ENCODE peak calls at places on chromosomes 7 and 10, in five cellular contexts. Z is Peyer's patch, W is gastrocnemius medialis, M is lower lobe of right lung, T is WERI-Rb-1. R is an unnamed sample.

GRCh38 chr10:127996586-127996985 is 89.7 kb downstream of the PTPRE start:
- DNase-seq in W (peak; percentile 7), T (no peak), Z (no peak), M (peak; percentile 63), R (no peak)

GRCh38 chr10:45602082-45602730 is 70.4 kb downstream of the ZFAND4 start:
- DNase-seq in W (no peak), M (no peak), T (no peak), Z (no peak), R (no peak)

GRCh38 chr10:112307631-112308502 is 24.7 kb downstream of the TECTB start:
- DNase-seq in W (no peak), M (peak; percentile 50), Z (no peak), T (peak; percentile 54), R (peak; percentile 65)

GRCh38 chr7:68485253-68485914 is 1112.9 kb upstream of the AUTS2 start:
- DNase-seq in T (no peak), Z (no peak), W (no peak), M (no peak), R (no peak)

GRCh38 chr7:38448842-38449241 is 175.4 kb upstream of the TARP start:
- DNase-seq in Z (no peak), T (no peak), W (no peak), M (no peak), R (no peak)

GRCh38 chr10:63919576-63920279 is 398.5 kb downstream of the REEP3 start:
- DNase-seq in W (no peak), T (peak; percentile 31), M (no peak), Z (no peak), R (no peak)

GRCh38 chr10:128457136-128457535 is 330.9 kb upstream of the MKI67 start:
- DNase-seq in M (no peak), W (no peak), T (no peak), Z (no peak), R (no peak)

GRCh38 chr10:53786236-53786635 is 1013.7 kb upstream of the MBL2 start:
- DNase-seq in M (no peak), T (peak; percentile 12), Z (no peak), W (no peak), R (no peak)

GRCh38 chr10:132883391-132883881 is 58.9 kb downstream of the CFAP46 start:
- DNase-seq in Z (no peak), T (no peak), M (no peak), W (no peak), R (no peak)

GRCh38 chr10:5565671-5566581 is 41.2 kb downstream of the CALML3 start:
- DNase-seq in M (peak; percentile 32), W (no peak), Z (no peak), T (peak; percentile 62), R (no peak)

GRCh38 chr7:30733691-30734090 is 18.2 kb upstream of the INMT start:
- DNase-seq in Z (no peak), W (no peak), T (no peak), M (no peak), R (no peak)

GRCh38 chr7:12244129-12244528 is 33.0 kb downstream of the TMEM106B start:
- DNase-seq in W (no peak), Z (no peak), T (peak; percentile 50), M (peak; percentile 42), R (peak; percentile 45)

GRCh38 chr7:2209146-2209960 is 23.4 kb downstream of the MAD1L1 start:
- DNase-seq in W (peak; percentile 38), M (peak; percentile 72), T (peak; percentile 79), Z (peak; percentile 60), R (peak; percentile 23)

GRCh38 chr10:5625992-5626777 is 40.2 kb downstream of the ASB13 start:
- DNase-seq in Z (no peak), M (no peak), T (no peak), W (no peak), R (no peak)

GRCh38 chr10:27620425-27621397 is 116.6 kb downstream of the RAB18 start:
- DNase-seq in Z (no peak), M (no peak), T (no peak), W (peak; percentile 10), R (no peak)

GRCh38 chr10:74922921-74923320 is 96.5 kb downstream of the KAT6B start:
- DNase-seq in Z (no peak), W (no peak), M (no peak), T (no peak), R (peak; percentile 59)

GRCh38 chr10:70863470-70864160 is 24.8 kb downstream of the PCBD1 start:
- DNase-seq in M (no peak), T (no peak), Z (no peak), W (no peak), R (no peak)

GRCh38 chr7:94333810-94334209 is 60.9 kb upstream of the COL1A2 start:
- DNase-seq in W (no peak), Z (no peak), M (no peak), T (no peak), R (no peak)

GRCh38 chr10:57815926-57816325 is 451.8 kb downstream of the IPMK start:
- DNase-seq in W (no peak), M (no peak), T (no peak), Z (no peak), R (no peak)

GRCh38 chr7:22270371-22270770 is 86.6 kb downstream of the RAPGEF5 start:
- DNase-seq in W (no peak), Z (no peak), M (no peak), T (no peak), R (no peak)

GRCh38 chr10:5440206-5440605 is 27.8 kb downstream of the NET1 start:
- DNase-seq in T (no peak), Z (no peak), W (no peak), M (no peak), R (no peak)

GRCh38 chr10:114403545-114404161 is 649 bp downstream of the AFAP1L2 start:
- DNase-seq in T (peak; percentile 25), Z (no peak), W (no peak), M (no peak), R (no peak)

GRCh38 chr10:120517196-120517595 is 60.2 kb downstream of the PLPP4 start:
- DNase-seq in M (no peak), W (no peak), Z (no peak), T (no peak), R (no peak)

GRCh38 chr7:155961241-155962190 is 149.3 kb upstream of the SHH start:
- DNase-seq in T (no peak), M (peak; percentile 68), Z (no peak), W (no peak), R (peak; percentile 91)

GRCh38 chr10:2137549-2138174 is 400.3 kb upstream of the ADARB2 start:
- DNase-seq in T (peak; percentile 19), M (no peak), W (no peak), Z (no peak), R (peak; percentile 38)

GRCh38 chr10:74991435-74991834 is 120.0 kb upstream of the SAMD8 start:
- DNase-seq in M (no peak), T (no peak), Z (no peak), W (no peak), R (peak; percentile 59)

GRCh38 chr10:1544209-1544673 is 193.1 kb downstream of the ADARB2 start:
- DNase-seq in W (no peak), T (no peak), M (no peak), Z (no peak), R (no peak)

GRCh38 chr10:72875250-72876055 is 18.1 kb upstream of the OIT3 start:
- DNase-seq in Z (no peak), T (no peak), M (no peak), W (no peak), R (peak; percentile 48)

GRCh38 chr10:51047857-51048256 is 26.4 kb upstream of the PRKG1 start:
- DNase-seq in W (no peak), T (no peak), Z (no peak), M (no peak), R (no peak)

GRCh38 chr7:112802406-112802805 is 12.2 kb upstream of the TMEM168 start:
- DNase-seq in M (no peak), W (no peak), Z (no peak), T (no peak), R (no peak)

GRCh38 chr10:132443605-132443997 is 46.6 kb downstream of the PWWP2B start:
- DNase-seq in T (peak; percentile 72), M (peak; percentile 79), Z (peak; percentile 72), W (no peak), R (no peak)

GRCh38 chr7:134798155-134798554 is 18.7 kb downstream of the CALD1 start:
- DNase-seq in Z (no peak), M (no peak), W (no peak), T (no peak), R (no peak)

GRCh38 chr10:123442901-123443300 is 223.3 kb upstream of the GPR26 start:
- DNase-seq in W (no peak), T (no peak), Z (no peak), M (no peak), R (no peak)
- H3K9me3 ChIP-seq in W (no peaks in the 10 kb centered on the region), T (no peaks in the 10 kb centered on the region), Z (no peaks in the 10 kb centered on the region), M (no peaks in the 10 kb centered on the region), R (no peaks in the 10 kb centered on the region)

GRCh38 chr10:36003031-36003600 is 361.0 kb upstream of the FZD8 start:
- DNase-seq in T (no peak), W (no peak), M (no peak), Z (no peak), R (no peak)
- H3K36me3 ChIP-seq in T (no peaks in the 10 kb centered on the region), W (no peaks in the 10 kb centered on the region), M (no peaks in the 10 kb centered on the region), Z (no peaks in the 10 kb centered on the region), R (no peaks in the 10 kb centered on the region)

DNA sequence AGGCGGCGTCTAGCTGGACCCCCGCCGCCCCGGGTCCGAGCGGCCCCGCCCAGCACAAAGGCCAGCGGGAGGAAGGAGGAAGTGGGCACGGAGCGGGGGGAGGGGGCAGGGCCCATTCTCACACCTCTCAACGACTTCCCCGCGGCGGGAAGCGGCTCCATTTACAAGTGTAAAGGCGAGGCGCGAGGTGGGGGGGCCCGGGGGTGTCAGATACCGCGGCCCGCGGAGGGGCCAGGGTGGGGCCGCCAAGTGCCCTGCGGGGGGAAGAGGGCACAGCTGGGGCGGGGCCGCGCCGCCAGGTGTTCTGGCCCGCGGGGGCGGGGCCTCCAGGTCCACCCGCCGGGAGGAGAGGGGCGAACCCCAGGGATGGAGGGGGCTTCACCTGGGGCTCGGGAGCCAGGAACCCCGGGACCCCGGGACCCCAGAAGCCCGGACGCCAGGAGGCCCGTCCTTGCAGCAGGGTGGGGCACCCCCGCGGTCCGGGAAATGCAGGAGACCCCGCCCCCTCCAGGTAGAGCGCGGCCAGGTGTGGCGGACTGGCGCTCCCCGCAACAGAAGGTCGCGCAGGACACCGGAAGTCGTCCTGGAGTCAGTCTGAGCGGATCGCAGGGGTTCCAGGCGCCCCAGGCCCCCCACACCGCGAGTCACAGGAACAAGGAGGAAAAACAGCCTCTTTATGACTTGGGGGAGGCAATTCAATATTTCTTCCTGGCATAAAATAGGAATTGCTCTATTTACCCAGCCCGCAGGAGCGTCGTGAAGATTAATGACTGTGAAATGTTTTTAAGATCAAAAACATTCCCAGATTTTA is 8.3 kb downstream of the CTBP2 start:
- DNase-seq in M (peak; percentile 81), T (no peak), W (no peak), Z (no peak), R (peak; percentile 79)
- H3K27ac ChIP-seq in M (peak overlapping the region; percentile 61), T (no peak overlapping the region), W (peak overlapping the region; percentile 97), Z (peak overlapping the region; percentile 84), R (peak overlapping the region; percentile 98)

GRCh38 chr7:113953553-113953952 is 34.7 kb upstream of the PPP1R3A start:
- DNase-seq in Z (no peak), M (no peak), W (no peak), T (no peak), R (no peak)

GRCh38 chr7:113959910-113960309 is 41.1 kb upstream of the PPP1R3A start:
- DNase-seq in M (no peak), W (no peak), Z (no peak), T (no peak), R (no peak)

DNA sequence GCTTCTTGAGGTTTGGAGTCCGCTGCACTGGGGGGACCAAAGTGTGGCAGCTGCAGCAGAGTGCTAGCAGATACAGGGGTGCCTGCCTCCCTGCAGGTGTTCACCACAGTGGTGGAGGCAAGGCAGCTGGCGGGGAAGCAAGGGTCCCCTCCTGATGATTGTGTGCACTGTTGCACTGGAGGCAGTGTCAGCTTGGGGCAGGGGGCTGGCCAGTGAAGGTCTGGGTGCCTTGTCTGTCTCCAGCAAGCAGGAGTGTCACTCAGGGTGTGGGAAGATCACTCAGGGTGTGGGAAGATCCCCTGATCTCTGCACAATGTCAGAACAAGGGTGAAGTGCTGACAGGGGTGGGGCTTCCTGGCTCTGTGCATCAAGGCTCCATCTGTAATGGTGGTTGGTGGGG is 36.3 kb upstream of the PPP1R3A start:
- DNase-seq in W (no peak), Z (no peak), T (no peak), M (no peak), R (no peak)
- H3K9me3 ChIP-seq in W (no peaks in the 10 kb centered on the region), Z (no peaks in the 10 kb centered on the region), T (no peaks in the 10 kb centered on the region), M (peaks cover 25% of the 10 kb centered on the region), R (no peaks in the 10 kb centered on the region)

R was measured in small intestine.